ENCODE peak calls at places on chromosomes 3 and 15, in six cellular contexts. Q is D341Med, D is MV-4-11, O is hepatic stellate cell, C is fibroblast of lung, X is neural progenitor cell. L is an unnamed sample.

GRCh38 chr3:65545429-65545828 is 493.3 kb downstream of the MAGI1 start:
- DNase-seq in Q (no peak), D (no peak), O (peak; percentile 18), C (peak; percentile 50), X (no peak), L (no peak)

GRCh38 chr3:78941587-78941986 is 826.2 kb downstream of the ROBO1 start:
- DNase-seq in Q (no peak), D (no peak), O (peak; percentile 40), C (peak; percentile 93), X (no peak), L (no peak)

GRCh38 chr3:77529522-77529921 is 489.6 kb downstream of the ROBO2 start:
- DNase-seq in Q (no peak), D (no peak), O (no peak), C (no peak), X (no peak), L (no peak)

GRCh38 chr3:190131329-190131728 is 10.6 kb upstream of the P3H2 start:
- DNase-seq in Q (no peak), D (no peak), O (no peak), C (peak; percentile 77), X (no peak), L (no peak)

GRCh38 chr3:184289426-184289938 is 9.6 kb upstream of the PSMD2 start:
- DNase-seq in Q (peak; percentile 88), D (peak; percentile 33), O (peak; percentile 68), C (peak; percentile 19), X (peak; percentile 77), L (no peak)

GRCh38 chr3:32626650-32627049 is 56.0 kb upstream of the DYNC1LI1 start:
- DNase-seq in Q (no peak), D (peak; percentile 88), O (no peak), C (no peak), X (no peak), L (no peak)

GRCh38 chr3:66338927-66339326 is 118.1 kb downstream of the SLC25A26 start:
- DNase-seq in Q (no peak), D (no peak), O (no peak), C (peak; percentile 78), X (no peak), L (no peak)

GRCh38 chr3:30475038-30475808 is 131.2 kb upstream of the TGFBR2 start:
- DNase-seq in Q (no peak), D (no peak), O (no peak), C (peak; percentile 30), X (no peak), L (no peak)

GRCh38 chr3:81364411-81364810 is 397.0 kb downstream of the GBE1 start:
- DNase-seq in Q (no peak), D (no peak), O (no peak), C (no peak), X (no peak), L (no peak)

GRCh38 chr3:161559177-161559998 is 62.8 kb downstream of the OTOL1 start:
- DNase-seq in Q (peak; percentile 54), D (peak; percentile 40), O (peak; percentile 1), C (peak; percentile 60), X (peak; percentile 70), L (no peak)

GRCh38 chr15:88982304-88982945 is 69.2 kb upstream of the MFGE8 start:
- DNase-seq in Q (no peak), D (peak; percentile 82), O (peak; percentile 84), C (peak; percentile 83), X (no peak), L (peak; percentile 62)

L was measured in gastrocnemius medialis.